ENCODE peak calls at places on chromosome 6, in eight cellular contexts. L, N, O, Z, X, H, K and D are unnamed samples.
A peak's percentile ranks its signal among the peaks of the same experiment; 100 is the strongest.

GRCh38 chr6:37807656-37808055 is 11.9 kb upstream of the ZFAND3 start:
- DNase-seq in L (no peak), N (no peak), O (no peak), Z (no peak), X (no peak), H (no peak), K (no peak), D (no peak)

GRCh38 chr6:145070791-145071190 is 664.5 kb downstream of the EPM2A start:
- DNase-seq in L (no peak), N (no peak), O (no peak), Z (no peak), X (no peak), H (no peak), K (no peak), D (no peak)

GRCh38 chr6:19892250-19892649 is 55.1 kb downstream of the ID4 start:
- DNase-seq in L (no peak), N (peak; percentile 75), O (peak; percentile 41), Z (no peak), X (peak; percentile 48), H (no peak), K (no peak), D (no peak)

GRCh38 chr6:113825776-113826175 is 31.4 kb upstream of the MARCKS start:
- DNase-seq in L (peak; percentile 89), N (no peak), O (peak; percentile 90), Z (no peak), X (peak; percentile 51), H (no peak), K (no peak), D (no peak)

GRCh38 chr6:14176429-14176828 is 58.9 kb downstream of the CD83 start:
- DNase-seq in L (no peak), N (no peak), O (no peak), Z (no peak), X (no peak), H (no peak), K (no peak), D (no peak)

GRCh38 chr6:6057442-6058053 is 50.8 kb upstream of the NRN1 start:
- DNase-seq in L (no peak), N (peak; percentile 35), O (no peak), Z (peak; percentile 70), X (peak; percentile 69), H (no peak), K (peak; percentile 50), D (peak; percentile 27)

GRCh38 chr6:170289108-170289931 is 1.6 kb downstream of the DLL1 start:
- DNase-seq in L (no peak), N (no peak), O (no peak), Z (no peak), X (no peak), H (no peak), K (no peak), D (no peak)

GRCh38 chr6:161048636-161049035 is 57.1 kb downstream of the MAP3K4 start:
- DNase-seq in L (no peak), N (no peak), O (no peak), Z (no peak), X (peak; percentile 53), H (no peak), K (no peak), D (no peak)

GRCh38 chr6:142731611-142732010 is 213.4 kb downstream of the HIVEP2 start:
- DNase-seq in L (no peak), N (no peak), O (no peak), Z (no peak), X (no peak), H (no peak), K (no peak), D (no peak)

GRCh38 chr6:35602133-35602946 is 86.4 kb downstream of the FKBP5 start:
- DNase-seq in L (no peak), N (no peak), O (no peak), Z (no peak), X (peak; percentile 39), H (no peak), K (no peak), D (no peak)

GRCh38 chr6:56314683-56315523 is 67.5 kb upstream of the COL21A1 start:
- DNase-seq in L (no peak), N (peak; percentile 52), O (no peak), Z (peak; percentile 40), X (peak; percentile 50), H (no peak), K (peak; percentile 35), D (peak; percentile 39)

GRCh38 chr6:162014069-162014811 is 713.3 kb downstream of the PRKN start:
- DNase-seq in L (no peak), N (no peak), O (no peak), Z (no peak), X (no peak), H (no peak), K (no peak), D (no peak)

GRCh38 chr6:36247691-36248090 is 22.2 kb upstream of the PNPLA1 start:
- DNase-seq in L (peak; percentile 30), N (no peak), O (no peak), Z (no peak), X (no peak), H (no peak), K (no peak), D (no peak)

GRCh38 chr6:31970604-31971271 is 1.2 kb downstream of the DXO start:
- DNase-seq in L (peak; percentile 77), N (no peak), O (peak; percentile 35), Z (no peak), X (no peak), H (no peak), K (no peak), D (no peak)

GRCh38 chr6:56840467-56841371 is 114.2 kb upstream of the BEND6 start:
- DNase-seq in L (no peak), N (no peak), O (no peak), Z (no peak), X (peak; percentile 30), H (no peak), K (peak; percentile 51), D (no peak)

GRCh38 chr6:19613678-19614077 is 223.5 kb upstream of the ID4 start:
- DNase-seq in L (no peak), N (peak; percentile 4), O (no peak), Z (no peak), X (no peak), H (no peak), K (peak; percentile 3), D (peak; percentile 9)

DNA sequence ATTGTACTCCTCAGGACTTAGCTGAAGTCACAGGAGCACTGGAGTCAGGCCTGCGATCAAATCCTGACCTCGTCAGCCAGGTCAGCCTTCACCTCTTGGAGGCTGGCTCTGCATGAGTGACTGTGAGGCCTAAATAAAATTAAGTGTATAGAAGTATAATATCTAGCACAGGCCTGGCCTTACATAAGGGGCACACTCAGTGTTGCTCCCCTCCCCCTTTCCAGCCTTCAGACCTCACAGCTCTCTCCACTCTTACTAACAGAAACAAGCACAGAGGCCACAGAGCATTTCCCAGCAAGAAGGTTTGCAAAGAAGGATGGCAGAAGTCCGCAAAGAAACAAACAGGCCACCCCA is 84.8 kb downstream of the TRERF1 start:
- DNase-seq in L (no peak), N (no peak), O (no peak), Z (no peak), X (no peak), H (no peak), K (no peak), D (no peak)
- H3K4me1 ChIP-seq in L (no peaks in the 10 kb centered on the region), N (peaks cover 35% of the 10 kb centered on the region), O (peaks cover 26% of the 10 kb centered on the region), Z (peaks cover 48% of the 10 kb centered on the region), X (peaks cover 6% of the 10 kb centered on the region), H (peaks cover 57% of the 10 kb centered on the region), K (peaks cover 7% of the 10 kb centered on the region), D (no peaks in the 10 kb centered on the region)

GRCh38 chr6:33072508-33073100 is 845 bp downstream of the HLA-DPA1 start:
- DNase-seq in L (no peak), N (no peak), O (no peak), Z (no peak), X (no peak), H (no peak), K (no peak), D (no peak)
- H3K4me1 ChIP-seq in L (no peaks in the 10 kb centered on the region), N (peaks cover 6% of the 10 kb centered on the region), O (peaks cover 4% of the 10 kb centered on the region), Z (peaks cover 18% of the 10 kb centered on the region), X (no peaks in the 10 kb centered on the region), H (peaks cover 20% of the 10 kb centered on the region), K (no peaks in the 10 kb centered on the region), D (no peaks in the 10 kb centered on the region)

GRCh38 chr6:106114492-106114891 is 28.4 kb downstream of the PRDM1 start:
- DNase-seq in L (no peak), N (no peak), O (no peak), Z (no peak), X (no peak), H (no peak), K (no peak), D (no peak)
- H3K4me1 ChIP-seq in L (no peaks in the 10 kb centered on the region), N (peaks cover 7% of the 10 kb centered on the region), O (peaks cover 7% of the 10 kb centered on the region), Z (peaks cover 8% of the 10 kb centered on the region), X (peaks cover 4% of the 10 kb centered on the region), H (peaks cover 55% of the 10 kb centered on the region), K (peaks cover 7% of the 10 kb centered on the region), D (no peaks in the 10 kb centered on the region)

GRCh38 chr6:129605962-129606361 is 104.0 kb downstream of the ARHGAP18 start:
- DNase-seq in L (no peak), N (no peak), O (no peak), Z (no peak), X (no peak), H (no peak), K (no peak), D (no peak)

GRCh38 chr6:129607581-129608186 is 102.3 kb downstream of the ARHGAP18 start:
- DNase-seq in L (no peak), N (no peak), O (no peak), Z (peak; percentile 69), X (no peak), H (no peak), K (no peak), D (no peak)

GRCh38 chr6:129605095-129605494 is 104.9 kb downstream of the ARHGAP18 start:
- DNase-seq in L (no peak), N (no peak), O (no peak), Z (no peak), X (no peak), H (no peak), K (no peak), D (no peak)

GRCh38 chr6:129604321-129604720 is 105.7 kb downstream of the ARHGAP18 start:
- DNase-seq in L (no peak), N (no peak), O (no peak), Z (no peak), X (no peak), H (no peak), K (no peak), D (no peak)

GRCh38 chr6:129606664-129607063 is 103.3 kb downstream of the ARHGAP18 start:
- DNase-seq in L (no peak), N (no peak), O (no peak), Z (peak; percentile 82), X (no peak), H (no peak), K (no peak), D (no peak)
- H3K4me1 ChIP-seq in L (no peaks in the 10 kb centered on the region), N (no peaks in the 10 kb centered on the region), O (no peaks in the 10 kb centered on the region), Z (peaks cover 30% of the 10 kb centered on the region), X (peaks cover under 1% of the 10 kb centered on the region), H (no peaks in the 10 kb centered on the region), K (no peaks in the 10 kb centered on the region), D (peaks cover 6% of the 10 kb centered on the region)